ENCODE peak calls at places on chromosomes 12 and 14, in five cellular contexts. One of them, this sample, is unnamed.
A peak's percentile ranks its signal among the peaks of the same experiment; 100 is the strongest.

GRCh38 chr12:80419660-80420059 is 24.4 kb upstream of the PTPRQ start:
- DNase-seq in DND-41: no peak
- DNase-seq in IMR-90: peak; percentile 16
- DNase-seq in HepG2: no peak
- DNase-seq in H1: no peak
- DNase-seq in this sample: no peak

GRCh38 chr12:127773520-127773919 is 493.4 kb upstream of the TMEM132C start:
- DNase-seq in DND-41: no peak
- DNase-seq in IMR-90: no peak
- DNase-seq in HepG2: peak; percentile 3
- DNase-seq in H1: no peak
- DNase-seq in this sample: peak; percentile 88

GRCh38 chr12:104357431-104357952 is 54.0 kb downstream of the EID3 start:
- DNase-seq in DND-41: no peak
- DNase-seq in IMR-90: peak; percentile 80
- DNase-seq in HepG2: no peak
- DNase-seq in H1: no peak
- DNase-seq in this sample: peak; percentile 64

GRCh38 chr14:72638021-72638420 is 255.9 kb downstream of the DPF3 start:
- DNase-seq in DND-41: no peak
- DNase-seq in IMR-90: peak; percentile 95
- DNase-seq in HepG2: no peak
- DNase-seq in H1: no peak
- DNase-seq in this sample: no peak

GRCh38 chr14:104883681-104884361 is 18.8 kb downstream of the CEP170B start:
- DNase-seq in DND-41: no peak
- DNase-seq in IMR-90: no peak
- DNase-seq in HepG2: no peak
- DNase-seq in H1: no peak
- DNase-seq in this sample: peak; percentile 33

GRCh38 chr14:22390824-22391461 is 198.1 kb downstream of the DAD1 start:
- DNase-seq in DND-41: no peak
- DNase-seq in IMR-90: no peak
- DNase-seq in HepG2: peak; percentile 41
- DNase-seq in H1: no peak
- DNase-seq in this sample: no peak

GRCh38 chr14:74583689-74584434 is 28.2 kb downstream of the LTBP2 start:
- DNase-seq in DND-41: no peak
- DNase-seq in IMR-90: peak; percentile 92
- DNase-seq in HepG2: no peak
- DNase-seq in H1: no peak
- DNase-seq in this sample: peak; percentile 58

GRCh38 chr14:26363689-26364088 is 234.1 kb downstream of the NOVA1 start:
- DNase-seq in DND-41: no peak
- DNase-seq in IMR-90: no peak
- DNase-seq in HepG2: no peak
- DNase-seq in H1: no peak
- DNase-seq in this sample: no peak

GRCh38 chr12:132524405-132524804 is 34.5 kb downstream of the FBRSL1 start:
- DNase-seq in DND-41: no peak
- DNase-seq in IMR-90: peak; percentile 43
- DNase-seq in HepG2: no peak
- DNase-seq in H1: no peak
- DNase-seq in this sample: no peak

GRCh38 chr14:68291820-68292219 is 472.2 kb downstream of the RAD51B start:
- DNase-seq in DND-41: no peak
- DNase-seq in IMR-90: no peak
- DNase-seq in HepG2: peak; percentile 27
- DNase-seq in H1: peak; percentile 57
- DNase-seq in this sample: peak; percentile 91

DNA sequence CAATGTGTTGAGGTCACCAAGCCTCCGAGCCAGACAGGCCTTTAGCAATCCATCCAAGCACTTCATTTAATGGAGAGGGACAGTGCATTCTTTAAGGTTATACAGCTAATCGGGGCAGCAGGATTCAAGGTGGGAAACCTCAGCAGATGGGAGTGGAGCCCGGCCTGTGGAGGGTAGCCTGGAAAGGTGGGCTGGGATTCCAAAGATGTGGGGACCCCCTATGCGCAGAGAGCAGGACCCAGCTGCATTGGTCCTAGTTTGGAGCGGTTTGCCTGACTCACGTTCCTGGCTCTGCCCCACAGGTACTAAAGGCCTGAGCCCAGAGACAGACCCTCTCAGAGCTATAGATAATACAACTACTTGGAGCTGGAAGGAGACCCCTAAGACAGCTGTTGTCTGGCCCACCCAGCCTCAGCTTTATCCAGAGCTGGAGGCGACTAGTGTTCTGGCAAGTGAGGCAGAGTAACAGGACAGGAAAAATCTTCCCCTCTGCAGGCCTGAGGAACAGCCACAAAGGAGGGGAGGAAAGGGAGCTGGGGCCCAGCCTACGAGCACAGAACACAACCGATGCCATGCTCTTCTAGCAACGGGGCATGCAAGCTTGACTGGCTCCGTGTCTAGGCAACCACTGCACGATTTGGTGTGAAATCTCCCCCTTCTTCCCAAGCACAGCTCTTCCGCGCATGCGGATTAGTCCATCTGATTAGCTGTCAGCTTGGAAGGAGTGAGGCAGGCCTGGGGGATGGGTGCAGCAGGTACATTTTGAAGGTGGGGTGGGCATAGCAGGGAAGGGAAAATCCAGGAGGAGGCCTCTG is 1.1 kb upstream of the MYH7 start:
- DNase-seq in DND-41: no peak
- DNase-seq in IMR-90: no peak
- DNase-seq in HepG2: no peak
- DNase-seq in H1: no peak
- DNase-seq in this sample: peak; percentile 39
- H3K9ac ChIP-seq in DND-41: no peak overlapping the region
- H3K9ac ChIP-seq in IMR-90: no peak overlapping the region
- H3K9ac ChIP-seq in HepG2: peak overlapping the region; percentile 19
- H3K9ac ChIP-seq in H1: no peak overlapping the region
- H3K9ac ChIP-seq in this sample: no peak overlapping the region

DNA sequence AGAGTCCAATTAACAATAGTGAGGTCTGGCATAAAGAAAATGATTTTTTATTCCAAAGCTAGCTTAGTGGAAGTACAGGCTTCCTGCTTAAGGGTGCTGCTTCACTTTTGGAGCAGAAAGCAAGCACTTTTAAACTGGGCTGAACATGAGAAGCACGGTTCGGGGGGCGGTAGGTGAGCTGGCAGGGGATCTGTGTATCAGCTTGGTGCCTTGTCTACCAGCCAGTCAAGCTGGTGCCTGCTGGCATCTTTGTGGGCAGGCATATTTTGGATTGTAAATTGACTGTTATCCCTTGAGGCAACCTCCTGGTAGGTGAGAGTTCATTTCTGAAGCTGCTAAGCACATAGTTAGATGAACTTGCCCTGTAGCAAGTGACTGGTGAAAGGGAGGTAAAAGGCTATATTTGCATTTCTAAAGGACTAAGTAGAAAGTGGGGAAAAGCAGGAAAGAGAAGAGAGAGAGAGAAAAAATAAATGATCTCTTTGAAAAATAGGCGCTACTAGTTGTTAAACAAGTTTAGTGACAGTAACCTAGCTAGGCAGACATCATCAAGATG is 121.1 kb upstream of the SYT10 start:
- DNase-seq in DND-41: no peak
- DNase-seq in IMR-90: no peak
- DNase-seq in HepG2: no peak
- DNase-seq in H1: no peak
- DNase-seq in this sample: peak; percentile 61
- TF ChIP-seq CTCF in DND-41: no peak
- TF ChIP-seq CTCF in IMR-90: no peak
- TF ChIP-seq CTCF in HepG2: no peak
- TF ChIP-seq CTCF in H1: no peak
- TF ChIP-seq CTCF in this sample: no peak

DNA sequence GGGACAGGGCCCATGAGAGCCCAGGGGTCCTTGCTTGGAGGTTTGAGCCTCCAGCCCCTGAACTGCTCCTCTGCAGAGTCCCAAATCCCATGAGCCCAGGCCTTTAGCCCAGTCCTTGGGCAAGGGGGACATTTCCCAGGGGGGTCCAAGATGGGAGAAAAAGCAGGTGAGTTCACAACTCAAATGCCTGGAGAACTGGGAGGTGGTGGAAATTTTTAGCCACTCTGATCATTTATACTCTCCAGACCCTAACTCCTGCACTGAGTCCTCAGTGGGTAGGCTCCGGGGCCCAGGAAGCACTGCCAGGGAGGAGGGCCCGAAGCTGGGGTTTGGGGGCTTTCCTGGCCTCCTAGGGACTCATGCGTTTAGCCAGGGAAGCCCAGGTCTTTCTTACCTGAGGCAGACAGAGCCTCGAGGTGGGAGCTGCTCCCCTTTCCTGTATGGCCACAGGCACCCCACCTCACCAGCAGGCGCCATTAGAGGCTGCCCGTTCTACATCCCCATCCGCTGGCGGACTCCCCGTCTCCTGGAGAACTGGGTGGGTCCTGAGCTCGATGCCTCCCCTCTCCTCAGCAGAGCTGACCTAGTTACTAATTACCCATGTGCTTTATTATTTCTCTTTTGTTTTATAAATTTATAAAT is 998 bp downstream of the HNF1A start:
- DNase-seq in DND-41: no peak
- DNase-seq in IMR-90: no peak
- DNase-seq in HepG2: no peak
- DNase-seq in H1: no peak
- DNase-seq in this sample: no peak
- H3K4me3 ChIP-seq in DND-41: no peak overlapping the region
- H3K4me3 ChIP-seq in IMR-90: no peak overlapping the region
- H3K4me3 ChIP-seq in HepG2: peak overlapping the region; percentile 98
- H3K4me3 ChIP-seq in H1: no peak overlapping the region
- H3K4me3 ChIP-seq in this sample: no peak overlapping the region

GRCh38 chr12:110042260-110042659 is 6.1 kb downstream of the C12orf76 start:
- DNase-seq in DND-41: no peak
- DNase-seq in IMR-90: no peak
- DNase-seq in HepG2: peak; percentile 26
- DNase-seq in H1: no peak
- DNase-seq in this sample: no peak
- H3K9ac ChIP-seq in DND-41: no peak overlapping the region
- H3K9ac ChIP-seq in IMR-90: no peak overlapping the region
- H3K9ac ChIP-seq in HepG2: no peak overlapping the region
- H3K9ac ChIP-seq in H1: no peak overlapping the region
- H3K9ac ChIP-seq in this sample: no peak overlapping the region

GRCh38 chr14:97270308-97270707 is 473.1 kb downstream of the VRK1 start:
- DNase-seq in DND-41: no peak
- DNase-seq in IMR-90: no peak
- DNase-seq in HepG2: peak; percentile 5
- DNase-seq in H1: no peak
- DNase-seq in this sample: no peak

GRCh38 chr14:97274626-97275025 is 477.4 kb downstream of the VRK1 start:
- DNase-seq in DND-41: no peak
- DNase-seq in IMR-90: no peak
- DNase-seq in HepG2: no peak
- DNase-seq in H1: no peak
- DNase-seq in this sample: no peak

GRCh38 chr14:97276573-97276972 is 479.4 kb downstream of the VRK1 start:
- DNase-seq in DND-41: peak; percentile 84
- DNase-seq in IMR-90: no peak
- DNase-seq in HepG2: no peak
- DNase-seq in H1: no peak
- DNase-seq in this sample: no peak

GRCh38 chr14:97275276-97275675 is 478.1 kb downstream of the VRK1 start:
- DNase-seq in DND-41: no peak
- DNase-seq in IMR-90: no peak
- DNase-seq in HepG2: no peak
- DNase-seq in H1: no peak
- DNase-seq in this sample: no peak

GRCh38 chr14:97273540-97273939 is 476.4 kb downstream of the VRK1 start:
- DNase-seq in DND-41: no peak
- DNase-seq in IMR-90: no peak
- DNase-seq in HepG2: no peak
- DNase-seq in H1: no peak
- DNase-seq in this sample: peak; percentile 58
- TF ChIP-seq CTCF in DND-41: peak; percentile 47
- TF ChIP-seq CTCF in IMR-90: no peak
- TF ChIP-seq CTCF in HepG2: no peak
- TF ChIP-seq CTCF in H1: peak; percentile 47
- TF ChIP-seq CTCF in this sample: peak; percentile 72

GRCh38 chr12:122076743-122077495 is 1.6 kb upstream of the MLXIP start:
- DNase-seq in DND-41: no peak
- DNase-seq in IMR-90: no peak
- DNase-seq in HepG2: peak; percentile 42
- DNase-seq in H1: no peak
- DNase-seq in this sample: no peak
- H3K4me3 ChIP-seq in DND-41: no peak overlapping the region
- H3K4me3 ChIP-seq in IMR-90: no peak overlapping the region
- H3K4me3 ChIP-seq in HepG2: peak overlapping the region; percentile 74
- H3K4me3 ChIP-seq in H1: no peak overlapping the region
- H3K4me3 ChIP-seq in this sample: no peak overlapping the region

DNA sequence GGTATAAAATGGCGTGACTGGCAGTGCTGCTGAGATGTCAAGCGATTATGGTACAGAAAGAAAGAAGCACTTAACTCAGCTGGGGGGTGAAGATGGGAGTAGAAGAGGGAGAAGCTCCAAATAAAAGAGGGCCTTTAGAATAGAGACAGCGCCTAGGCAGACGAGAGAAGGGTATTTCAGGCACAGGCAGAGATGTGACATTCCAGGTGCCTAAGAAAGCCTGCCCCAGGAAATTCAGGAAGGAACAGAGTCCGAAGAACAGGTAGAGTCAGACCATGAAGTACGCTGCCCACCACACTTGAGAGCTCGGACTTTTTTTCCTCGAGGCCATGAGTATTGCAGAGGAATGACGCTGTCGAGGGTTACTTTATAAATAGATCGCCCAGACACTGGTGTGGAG is 170.9 kb upstream of the ATF7IP start:
- DNase-seq in DND-41: no peak
- DNase-seq in IMR-90: no peak
- DNase-seq in HepG2: no peak
- DNase-seq in H1: no peak
- DNase-seq in this sample: no peak
- H3K9ac ChIP-seq in DND-41: no peak overlapping the region
- H3K9ac ChIP-seq in IMR-90: no peak overlapping the region
- H3K9ac ChIP-seq in HepG2: no peak overlapping the region
- H3K9ac ChIP-seq in H1: no peak overlapping the region
- H3K9ac ChIP-seq in this sample: no peak overlapping the region

GRCh38 chr12:120367252-120367923 is 1.6 kb downstream of the MSI1 start:
- DNase-seq in DND-41: no peak
- DNase-seq in IMR-90: no peak
- DNase-seq in HepG2: no peak
- DNase-seq in H1: peak; percentile 79
- DNase-seq in this sample: peak; percentile 87
- TF ChIP-seq CTCF in DND-41: peak; percentile 55
- TF ChIP-seq CTCF in IMR-90: peak; percentile 28
- TF ChIP-seq CTCF in HepG2: peak; percentile 56
- TF ChIP-seq CTCF in H1: peak; percentile 76
- TF ChIP-seq CTCF in this sample: peak; percentile 81